ENCODE peak calls at places on chromosomes 13 and 19, in five cellular contexts. Z is HepG2, S is stomach, M is HuH-7, N is lower lobe of right lung. R is an unnamed sample.

GRCh38 chr19:18326772-18327171 is 3.9 kb upstream of the LSM4 start:
- DNase-seq in Z (no peak), M (no peak), N (no peak), S (no peak), R (no peak)

GRCh38 chr19:53308339-53308811 is 25.2 kb upstream of the ZNF845 start:
- DNase-seq in S (no peak), M (no peak), N (no peak), Z (no peak), R (no peak)

GRCh38 chr13:38674208-38674607 is 12.7 kb upstream of the FREM2 start:
- DNase-seq in M (no peak), N (no peak), Z (no peak), S (no peak), R (no peak)

GRCh38 chr19:48511800-48512503 is at the start of gene LMTK3:
- DNase-seq in M (no peak), Z (no peak), S (no peak), N (peak), R (no peak)

GRCh38 chr13:76672422-76672821 is 213.8 kb downstream of the KCTD12 start:
- DNase-seq in Z (no peak), N (no peak), S (no peak), M (no peak), R (no peak)

GRCh38 chr13:41985788-41986508 is 25.0 kb upstream of the VWA8 start:
- DNase-seq in S (no peak), N (no peak), Z (no peak), M (no peak), R (no peak)

GRCh38 chr13:51644649-51645048 is 60.4 kb downstream of the WDFY2 start:
- DNase-seq in S (no peak), N (no peak), M (no peak), Z (no peak), R (peak)

GRCh38 chr13:93736111-93736510 is 509.5 kb downstream of the GPC6 start:
- DNase-seq in M (no peak), N (no peak), Z (no peak), S (no peak), R (no peak)

GRCh38 chr19:40366697-40367561 is 18.4 kb downstream of the PLD3 start:
- DNase-seq in N (peak), Z (no peak), S (no peak), M (no peak), R (peak)